ENCODE peak calls at places on chromosomes 5 and 9, in four cellular contexts. One of them, this sample, is unnamed.

GRCh38 chr9:126207256-126207655 is 119.4 kb upstream of the MVB12B start:
- DNase-seq in mesendoderm: no peak
- DNase-seq in neuronal stem cell: no peak
- DNase-seq in H1: no peak
- DNase-seq in this sample: no peak

GRCh38 chr5:36646507-36647023 is 40.2 kb downstream of the SLC1A3 start:
- DNase-seq in neuronal stem cell: no peak
- DNase-seq in mesendoderm: no peak
- DNase-seq in H1: no peak
- DNase-seq in this sample: no peak

GRCh38 chr5:82106806-82107205 is 135.0 kb downstream of the ATG10 start:
- DNase-seq in H1: no peak
- DNase-seq in neuronal stem cell: no peak
- DNase-seq in mesendoderm: peak
- DNase-seq in this sample: no peak

GRCh38 chr9:136944094-136944518 is 432 bp downstream of the FBXW5 start:
- DNase-seq in mesendoderm: peak
- DNase-seq in H1: peak
- DNase-seq in neuronal stem cell: no peak
- DNase-seq in this sample: peak

GRCh38 chr5:74328221-74328630 is 312.3 kb downstream of the ENC1 start:
- DNase-seq in neuronal stem cell: no peak
- DNase-seq in mesendoderm: no peak
- DNase-seq in H1: no peak
- DNase-seq in this sample: no peak

GRCh38 chr5:132221781-132222648 is 5.6 kb downstream of the P4HA2 start:
- DNase-seq in neuronal stem cell: no peak
- DNase-seq in H1: no peak
- DNase-seq in mesendoderm: no peak
- DNase-seq in this sample: peak

GRCh38 chr5:267716-268115 is 3.7 kb upstream of the PDCD6 start:
- DNase-seq in H1: no peak
- DNase-seq in neuronal stem cell: no peak
- DNase-seq in mesendoderm: no peak
- DNase-seq in this sample: no peak

GRCh38 chr5:10595678-10596309 is 31.9 kb downstream of the ANKRD33B start:
- DNase-seq in H1: no peak
- DNase-seq in mesendoderm: no peak
- DNase-seq in neuronal stem cell: no peak
- DNase-seq in this sample: peak

GRCh38 chr5:58648846-58649245 is 66.0 kb downstream of the RAB3C start:
- DNase-seq in neuronal stem cell: no peak
- DNase-seq in mesendoderm: no peak
- DNase-seq in H1: no peak
- DNase-seq in this sample: no peak

GRCh38 chr9:92970467-92970923 is 23.2 kb downstream of the FGD3 start:
- DNase-seq in neuronal stem cell: peak
- DNase-seq in H1: peak
- DNase-seq in mesendoderm: peak
- DNase-seq in this sample: peak

GRCh38 chr5:3311443-3311842 is 284.2 kb upstream of the IRX1 start:
- DNase-seq in neuronal stem cell: no peak
- DNase-seq in H1: no peak
- DNase-seq in mesendoderm: no peak
- DNase-seq in this sample: no peak

GRCh38 chr5:77302247-77302646 is 91.8 kb downstream of the PDE8B start:
- DNase-seq in H1: no peak
- DNase-seq in neuronal stem cell: no peak
- DNase-seq in mesendoderm: no peak
- DNase-seq in this sample: no peak

GRCh38 chr9:112556497-112557085 is 70.0 kb downstream of the KIAA1958 start:
- DNase-seq in neuronal stem cell: no peak
- DNase-seq in H1: no peak
- DNase-seq in mesendoderm: no peak
- DNase-seq in this sample: peak

GRCh38 chr9:37386988-37387387 is 35.5 kb upstream of the GRHPR start:
- DNase-seq in neuronal stem cell: no peak
- DNase-seq in H1: no peak
- DNase-seq in mesendoderm: no peak
- DNase-seq in this sample: no peak

GRCh38 chr5:2735996-2736395 is 15.5 kb downstream of the IRX2 start:
- DNase-seq in H1: no peak
- DNase-seq in mesendoderm: no peak
- DNase-seq in neuronal stem cell: no peak
- DNase-seq in this sample: no peak

GRCh38 chr9:122580360-122580759 is 2.8 kb downstream of the OR1L8 start:
- DNase-seq in neuronal stem cell: no peak
- DNase-seq in mesendoderm: no peak
- DNase-seq in H1: no peak
- DNase-seq in this sample: peak

GRCh38 chr5:180603076-180603591 is 11.8 kb upstream of the SCGB3A1 start:
- DNase-seq in H1: no peak
- DNase-seq in neuronal stem cell: no peak
- DNase-seq in mesendoderm: no peak
- DNase-seq in this sample: no peak

GRCh38 chr5:40446910-40447309 is 232.8 kb upstream of the PTGER4 start:
- DNase-seq in mesendoderm: peak
- DNase-seq in neuronal stem cell: no peak
- DNase-seq in H1: no peak
- DNase-seq in this sample: peak

GRCh38 chr5:96968074-96968473 is 32.2 kb downstream of the LNPEP start:
- DNase-seq in mesendoderm: no peak
- DNase-seq in H1: no peak
- DNase-seq in neuronal stem cell: no peak
- DNase-seq in this sample: peak

GRCh38 chr5:178588769-178589168 is 1.4 kb downstream of the COL23A1 start:
- DNase-seq in neuronal stem cell: no peak
- DNase-seq in mesendoderm: no peak
- DNase-seq in H1: peak
- DNase-seq in this sample: no peak

GRCh38 chr5:9562101-9562500 is 16.2 kb upstream of the SEMA5A start:
- DNase-seq in mesendoderm: peak
- DNase-seq in H1: no peak
- DNase-seq in neuronal stem cell: no peak
- DNase-seq in this sample: no peak

DNA sequence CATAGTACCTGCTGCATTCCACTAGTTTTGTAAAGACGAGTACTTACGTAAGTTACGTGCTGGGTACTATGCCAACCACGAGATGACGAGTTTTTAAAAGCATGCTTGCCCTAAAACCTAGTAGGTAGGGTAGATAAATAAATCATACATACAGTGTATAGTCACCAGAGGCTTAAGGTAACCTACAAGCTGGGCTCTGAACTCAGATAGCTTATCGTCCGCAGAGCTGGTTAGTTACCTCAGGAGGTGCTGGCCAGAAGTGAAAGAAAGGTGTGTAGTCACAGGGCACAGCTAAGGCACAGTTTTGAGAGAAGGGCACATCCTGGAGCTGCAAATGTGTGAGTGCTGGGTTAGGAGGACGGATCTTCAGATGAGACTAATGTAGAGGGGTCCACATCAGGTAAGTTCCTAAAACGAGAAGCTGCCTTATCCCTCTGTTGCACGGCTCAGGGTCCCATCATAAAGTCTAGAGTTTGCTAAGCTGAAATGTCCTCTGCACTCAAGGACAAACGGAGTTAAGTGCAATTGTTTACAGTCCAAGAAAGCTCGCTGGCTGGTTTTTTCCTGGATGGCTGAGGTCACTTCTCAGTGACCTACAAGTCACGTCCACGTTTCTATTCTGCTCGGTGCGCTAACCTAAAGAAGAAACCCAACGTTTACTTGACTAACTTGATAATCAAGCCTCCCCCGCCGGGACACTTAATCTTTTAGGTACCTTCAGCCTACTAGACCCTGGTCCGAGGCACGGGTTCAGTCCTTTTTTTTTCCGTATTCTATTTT is 1.1 kb upstream of the SNX24 start:
- DNase-seq in H1: no peak
- DNase-seq in mesendoderm: peak
- DNase-seq in neuronal stem cell: no peak
- DNase-seq in this sample: no peak
- H3K18ac ChIP-seq in H1: peak
- H3K18ac ChIP-seq in mesendoderm: peak
- H3K18ac ChIP-seq in neuronal stem cell: no peak
- H3K18ac ChIP-seq in this sample: peak

GRCh38 chr9:127224178-127224882 is 40.2 kb upstream of the GARNL3 start:
- DNase-seq in mesendoderm: peak
- DNase-seq in neuronal stem cell: peak
- DNase-seq in H1: peak
- DNase-seq in this sample: peak
- H3K18ac ChIP-seq in mesendoderm: peak
- H3K18ac ChIP-seq in neuronal stem cell: peak
- H3K18ac ChIP-seq in H1: peak
- H3K18ac ChIP-seq in this sample: peak

DNA sequence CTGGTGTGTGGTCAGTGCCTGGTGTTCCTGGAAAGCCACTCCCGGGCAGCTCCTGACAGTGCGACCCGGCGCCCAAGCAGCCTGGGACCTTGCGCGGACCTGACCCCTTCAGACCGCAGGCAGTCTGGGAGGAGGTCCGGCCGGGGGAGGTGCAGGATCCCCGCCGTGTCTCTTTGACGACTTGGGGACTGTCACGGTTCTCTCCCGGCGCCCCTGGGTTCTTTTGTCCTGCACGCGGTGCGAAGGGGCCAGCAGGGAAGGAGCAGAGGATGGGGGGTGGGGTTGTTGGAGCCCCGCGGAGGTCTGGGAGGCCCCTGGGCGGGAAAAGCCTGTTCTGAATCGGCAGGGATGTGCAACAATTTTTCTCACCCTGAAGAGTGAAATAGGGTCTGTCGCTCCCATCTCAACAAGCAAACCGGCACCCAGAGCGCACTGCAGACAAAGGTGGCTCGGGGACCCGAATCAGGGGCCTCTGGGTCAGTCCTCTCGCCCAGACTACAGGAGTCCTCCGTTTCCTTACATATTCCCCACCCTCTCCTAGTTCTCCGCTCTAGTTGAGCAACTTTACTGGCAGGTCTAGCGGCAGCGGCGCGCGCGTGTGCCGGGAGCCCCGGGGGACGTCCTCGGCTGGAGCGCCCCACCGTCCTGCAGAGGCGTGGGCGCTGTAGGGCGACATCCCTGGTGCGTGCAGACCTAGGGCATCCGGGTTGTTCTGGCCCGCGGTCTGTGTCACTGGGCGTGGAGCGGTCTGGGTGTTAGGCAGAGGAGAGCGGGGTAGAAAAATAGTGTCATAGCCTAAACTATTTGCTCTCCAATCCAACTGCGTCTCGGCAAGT is 1.2 kb downstream of the VCAN start:
- DNase-seq in H1: peak
- DNase-seq in mesendoderm: peak
- DNase-seq in neuronal stem cell: peak
- DNase-seq in this sample: no peak
- H3K18ac ChIP-seq in H1: peak
- H3K18ac ChIP-seq in mesendoderm: peak
- H3K18ac ChIP-seq in neuronal stem cell: peak
- H3K18ac ChIP-seq in this sample: peak

GRCh38 chr5:7868773-7869473 is at the start of the genes FASTKD3 and MTRR:
- DNase-seq in H1: peak
- DNase-seq in neuronal stem cell: peak
- DNase-seq in mesendoderm: peak
- DNase-seq in this sample: peak
- H3K18ac ChIP-seq in H1: peak
- H3K18ac ChIP-seq in neuronal stem cell: peak
- H3K18ac ChIP-seq in mesendoderm: peak
- H3K18ac ChIP-seq in this sample: no peak

GRCh38 chr5:140324834-140325195 is 21.6 kb downstream of the HBEGF start:
- DNase-seq in mesendoderm: no peak
- DNase-seq in neuronal stem cell: no peak
- DNase-seq in H1: no peak
- DNase-seq in this sample: peak

GRCh38 chr5:140325486-140325885 is 20.9 kb downstream of the HBEGF start:
- DNase-seq in H1: no peak
- DNase-seq in mesendoderm: no peak
- DNase-seq in neuronal stem cell: no peak
- DNase-seq in this sample: no peak

GRCh38 chr5:140321796-140322195 is 18.9 kb upstream of the PFDN1 start:
- DNase-seq in H1: no peak
- DNase-seq in neuronal stem cell: no peak
- DNase-seq in mesendoderm: no peak
- DNase-seq in this sample: no peak

GRCh38 chr5:140322751-140323731 is 20.1 kb upstream of the PFDN1 start:
- DNase-seq in neuronal stem cell: no peak
- DNase-seq in mesendoderm: peak
- DNase-seq in H1: no peak
- DNase-seq in this sample: peak

GRCh38 chr5:140324041-140324833 is 21.3 kb upstream of the PFDN1 start:
- DNase-seq in H1: no peak
- DNase-seq in neuronal stem cell: no peak
- DNase-seq in mesendoderm: peak
- DNase-seq in this sample: peak
- H3K18ac ChIP-seq in H1: no peak
- H3K18ac ChIP-seq in neuronal stem cell: no peak
- H3K18ac ChIP-seq in mesendoderm: no peak
- H3K18ac ChIP-seq in this sample: no peak

This sample was measured in IMR-90.